ENCODE peak calls at places on chromosomes 5 and 9, in four cellular contexts. C, O, N and Q are unnamed samples.

GRCh38 chr5:179923422-179923821 is 15.7 kb upstream of the TBC1D9B start:
- DNase-seq in C (no peak), O (no peak), N (no peak), Q (no peak)

GRCh38 chr9:134186471-134187109 is 22.2 kb upstream of the RNU6ATAC start:
- DNase-seq in O (peak; percentile 14), C (no peak), N (peak; percentile 68), Q (no peak)

GRCh38 chr5:72154076-72154756 is 46.9 kb downstream of the MAP1B start:
- DNase-seq in N (no peak), C (no peak), O (no peak), Q (no peak)

GRCh38 chr5:36240779-36241635 is 718 bp downstream of the NADK2 start:
- DNase-seq in O (peak; percentile 68), N (peak; percentile 82), C (peak; percentile 49), Q (peak; percentile 34)

GRCh38 chr5:116573279-116573616 is 1.4 kb downstream of the SEMA6A start:
- DNase-seq in O (peak; percentile 50), C (peak; percentile 7), N (peak; percentile 71), Q (no peak)

GRCh38 chr5:33299621-33300208 is 141.1 kb upstream of the TARS1 start:
- DNase-seq in C (peak; percentile 7), O (peak; percentile 15), N (no peak), Q (no peak)

GRCh38 chr9:87201316-87201715 is 254.0 kb upstream of the GAS1 start:
- DNase-seq in C (no peak), N (no peak), O (no peak), Q (no peak)

GRCh38 chr5:136374003-136374402 is 8.7 kb upstream of the TRPC7 start:
- DNase-seq in N (no peak), O (no peak), C (no peak), Q (no peak)

GRCh38 chr5:61949054-61949679 is 356.8 kb upstream of the KIF2A start:
- DNase-seq in N (no peak), C (no peak), O (no peak), Q (no peak)

GRCh38 chr5:134267366-134268018 is 41.6 kb upstream of the PPP2CA start:
- DNase-seq in O (no peak), C (no peak), N (no peak), Q (no peak)

GRCh38 chr5:36724429-36725332 is 118.3 kb downstream of the SLC1A3 start:
- DNase-seq in O (peak; percentile 64), C (no peak), N (no peak), Q (no peak)

GRCh38 chr5:54861212-54861894 is 124.0 kb downstream of the ESM1 start:
- DNase-seq in C (no peak), O (no peak), N (no peak), Q (no peak)

GRCh38 chr9:95085036-95085770 is 232.3 kb downstream of the FANCC start:
- DNase-seq in N (peak; percentile 61), C (peak; percentile 75), O (no peak), Q (no peak)

GRCh38 chr9:68443560-68443959 is 87.1 kb downstream of the PGM5 start:
- DNase-seq in N (no peak), C (no peak), O (no peak), Q (no peak)

GRCh38 chr5:26278078-26278477 is 760.3 kb downstream of the CDH9 start:
- DNase-seq in N (no peak), C (no peak), O (no peak), Q (no peak)

GRCh38 chr5:119031047-119031886 is 39.6 kb upstream of the DMXL1 start:
- DNase-seq in O (no peak), N (no peak), C (no peak), Q (no peak)

GRCh38 chr5:160128632-160129031 is 9.4 kb upstream of the PWWP2A start:
- DNase-seq in C (no peak), O (no peak), N (no peak), Q (no peak)

GRCh38 chr9:126456396-126456795 is 129.8 kb downstream of the MVB12B start:
- DNase-seq in O (no peak), C (no peak), N (no peak), Q (no peak)

GRCh38 chr5:7039058-7039457 is 325.8 kb downstream of the TENT4A start:
- DNase-seq in O (no peak), N (no peak), C (no peak), Q (no peak)

GRCh38 chr9:3497406-3497805 is 28.4 kb downstream of the RFX3 start:
- DNase-seq in O (no peak), N (no peak), C (no peak), Q (no peak)

GRCh38 chr5:1806974-1807373 is 5.8 kb downstream of the NDUFS6 start:
- DNase-seq in C (no peak), O (no peak), N (no peak), Q (no peak)

GRCh38 chr5:58860680-58861079 is 277.8 kb downstream of the RAB3C start:
- DNase-seq in O (no peak), N (no peak), C (no peak), Q (no peak)

GRCh38 chr5:59588922-59589321 is 304.6 kb downstream of the PDE4D start:
- DNase-seq in C (no peak), O (no peak), N (no peak), Q (no peak)

GRCh38 chr5:168648016-168648415 is 68.8 kb upstream of the PANK3 start:
- DNase-seq in O (no peak), N (no peak), C (no peak), Q (no peak)

GRCh38 chr5:37869221-37869620 is 29.4 kb upstream of the GDNF start:
- DNase-seq in N (no peak), C (no peak), O (no peak), Q (no peak)

GRCh38 chr9:85224729-85225128 is 517.0 kb downstream of the AGTPBP1 start:
- DNase-seq in O (no peak), C (no peak), N (no peak), Q (no peak)

GRCh38 chr5:98050583-98050982 is 722.9 kb upstream of the RGMB start:
- DNase-seq in C (no peak), N (no peak), O (no peak), Q (no peak)

GRCh38 chr5:122896598-122897282 is 51.3 kb downstream of the SNX24 start:
- DNase-seq in N (no peak), O (no peak), C (no peak), Q (no peak)

GRCh38 chr9:107488400-107489143 is 997 bp downstream of the KLF4 start:
- DNase-seq in N (peak; percentile 94), C (peak; percentile 81), O (peak; percentile 81), Q (peak; percentile 79)

GRCh38 chr9:137485343-137486140 is 26.4 kb upstream of the NSMF start:
- DNase-seq in O (no peak), C (no peak), N (no peak), Q (no peak)

GRCh38 chr5:64811050-64811640 is 42.4 kb downstream of the CWC27 start:
- DNase-seq in O (no peak), C (no peak), N (no peak), Q (no peak)

GRCh38 chr5:91946870-91947269 is 563.8 kb upstream of the ARRDC3 start:
- DNase-seq in C (no peak), N (no peak), O (no peak), Q (no peak)

GRCh38 chr9:29176786-29177185 is 1603.5 kb upstream of the C9orf72 start:
- DNase-seq in N (no peak), O (no peak), C (no peak), Q (no peak)

GRCh38 chr9:89080193-89080592 is 88.9 kb downstream of the S1PR3 start:
- DNase-seq in O (peak; percentile 29), C (no peak), N (peak; percentile 85), Q (peak; percentile 19)
- TF ChIP-seq POLR2AphosphoS5 in O (peak; percentile 35), C (peak; percentile 5), N (peak; percentile 48), Q (peak; percentile 79)

DNA sequence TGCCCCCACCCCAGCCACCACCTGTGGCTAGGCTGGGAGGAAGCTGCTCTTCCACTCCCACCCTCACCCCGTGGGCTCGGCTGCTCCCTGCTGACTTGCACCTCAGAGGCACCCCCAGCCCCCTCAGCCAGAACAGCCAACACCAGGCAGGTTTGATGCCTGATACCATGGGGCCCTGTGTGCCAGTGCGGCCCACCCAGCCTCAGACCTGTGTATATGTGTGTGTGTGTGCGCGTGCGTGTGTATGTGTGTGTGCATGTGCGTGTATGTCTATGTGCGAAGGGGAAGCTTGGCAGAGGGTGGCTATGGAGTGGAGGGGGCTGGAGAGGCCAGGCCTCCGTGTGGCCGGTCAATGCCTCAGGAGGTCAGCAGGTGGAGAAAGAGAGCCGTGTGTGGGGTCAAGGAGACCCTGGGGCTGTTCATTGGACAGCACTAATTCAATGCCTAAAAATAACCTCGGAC is 16.6 kb upstream of the DAB2IP start:
- DNase-seq in O (no peak), N (no peak), C (no peak), Q (no peak)
- TF ChIP-seq CTCF in O (peak; percentile 36), N (peak; percentile 37), C (no peak), Q (peak; percentile 37)

DNA sequence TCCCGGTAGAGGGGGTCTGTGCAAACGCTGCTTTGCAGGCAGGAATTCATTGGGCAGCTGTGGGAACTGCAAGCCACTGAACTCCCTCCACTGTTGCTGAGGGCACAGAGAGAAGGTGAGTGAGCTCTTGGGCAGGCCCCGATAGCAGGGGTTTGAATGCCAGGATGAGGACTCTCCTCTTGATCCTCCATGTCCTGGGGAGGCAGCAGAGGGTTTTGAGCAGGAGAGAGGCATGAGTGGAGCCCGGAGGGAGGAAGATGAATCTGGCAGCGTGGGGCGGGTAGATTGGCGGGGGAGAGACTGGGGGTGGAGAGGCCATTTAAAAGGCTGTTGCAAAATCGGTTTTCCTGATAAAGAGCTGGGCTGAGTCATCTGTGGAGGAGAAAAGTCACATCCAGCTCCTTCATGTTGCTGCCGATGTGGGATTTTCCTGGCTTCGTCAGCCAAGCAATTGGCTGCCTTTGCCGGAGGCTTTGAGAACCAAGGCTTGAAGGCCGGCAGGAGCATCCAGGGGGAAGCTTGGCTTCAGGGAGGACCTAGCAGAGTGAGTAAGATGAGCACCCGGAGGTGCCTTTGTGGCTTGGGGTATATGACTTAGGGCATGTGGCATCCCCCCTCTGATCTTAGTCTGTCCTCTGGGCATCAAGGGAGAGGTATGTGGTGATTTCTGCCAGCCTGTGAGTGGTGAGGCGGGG is at the start of gene SYNPO:
- DNase-seq in C (peak; percentile 45), N (peak; percentile 91), O (no peak), Q (no peak)
- TF ChIP-seq POLR2AphosphoS5 in C (peak; percentile 48), N (peak; percentile 55), O (peak; percentile 6), Q (peak; percentile 17)

GRCh38 chr9:110869931-110870330 is 168.3 kb downstream of the LPAR1 start:
- DNase-seq in N (no peak), O (no peak), C (no peak), Q (no peak)

GRCh38 chr9:110880123-110880522 is 158.1 kb downstream of the LPAR1 start:
- DNase-seq in N (no peak), C (no peak), O (no peak), Q (no peak)

GRCh38 chr9:110877376-110877775 is 160.9 kb downstream of the LPAR1 start:
- DNase-seq in C (no peak), N (no peak), O (no peak), Q (no peak)

GRCh38 chr9:110871736-110872135 is 166.5 kb downstream of the LPAR1 start:
- DNase-seq in O (no peak), C (no peak), N (no peak), Q (no peak)

GRCh38 chr9:110875275-110875674 is 163.0 kb downstream of the LPAR1 start:
- DNase-seq in O (peak; percentile 28), C (no peak), N (peak; percentile 73), Q (no peak)
- TF ChIP-seq CTCF in O (no peak), C (no peak), N (no peak), Q (no peak)